ENCODE peak calls at places on chromosomes 5 and 9, in six cellular contexts. J, N, R, T, W and Q are unnamed samples.
A peak's percentile ranks its signal among the peaks of the same experiment; 100 is the strongest.

GRCh38 chr9:117286245-117286644 is 128.6 kb downstream of the ASTN2 start:
- DNase-seq in W (no peak), T (no peak), N (no peak), R (no peak), J (no peak), Q (no peak)

GRCh38 chr5:131457193-131457592 is 177.8 kb downstream of the RAPGEF6 start:
- DNase-seq in T (no peak), R (no peak), W (no peak), N (no peak), J (no peak), Q (no peak)

GRCh38 chr9:38182321-38182720 is 113.3 kb upstream of the SHB start:
- DNase-seq in T (no peak), W (no peak), N (no peak), R (no peak), J (no peak), Q (peak; percentile 43)

GRCh38 chr5:142630927-142631539 is 54.9 kb downstream of the FGF1 start:
- DNase-seq in J (no peak), T (no peak), W (no peak), R (no peak), N (no peak), Q (no peak)

GRCh38 chr5:462051-462481 is 19.1 kb downstream of the EXOC3 start:
- DNase-seq in T (no peak), J (no peak), W (no peak), R (no peak), N (no peak), Q (no peak)

GRCh38 chr5:51226420-51226735 is 156.9 kb upstream of the ISL1 start:
- DNase-seq in T (no peak), N (peak; percentile 73), W (peak; percentile 13), R (no peak), J (no peak), Q (no peak)

GRCh38 chr5:75510836-75511434 is 494 bp downstream of the CERT1 start:
- DNase-seq in N (no peak), J (peak; percentile 38), W (peak; percentile 3), T (peak; percentile 50), R (peak; percentile 69), Q (no peak)

GRCh38 chr9:117555964-117556629 is 141.2 kb upstream of the ASTN2 start:
- DNase-seq in W (peak; percentile 60), N (peak; percentile 27), R (peak; percentile 44), T (peak; percentile 25), J (peak; percentile 17), Q (peak; percentile 7)

GRCh38 chr5:35248843-35249780 is 18.8 kb upstream of the PRLR start:
- DNase-seq in W (no peak), T (no peak), J (no peak), N (no peak), R (no peak), Q (no peak)

DNA sequence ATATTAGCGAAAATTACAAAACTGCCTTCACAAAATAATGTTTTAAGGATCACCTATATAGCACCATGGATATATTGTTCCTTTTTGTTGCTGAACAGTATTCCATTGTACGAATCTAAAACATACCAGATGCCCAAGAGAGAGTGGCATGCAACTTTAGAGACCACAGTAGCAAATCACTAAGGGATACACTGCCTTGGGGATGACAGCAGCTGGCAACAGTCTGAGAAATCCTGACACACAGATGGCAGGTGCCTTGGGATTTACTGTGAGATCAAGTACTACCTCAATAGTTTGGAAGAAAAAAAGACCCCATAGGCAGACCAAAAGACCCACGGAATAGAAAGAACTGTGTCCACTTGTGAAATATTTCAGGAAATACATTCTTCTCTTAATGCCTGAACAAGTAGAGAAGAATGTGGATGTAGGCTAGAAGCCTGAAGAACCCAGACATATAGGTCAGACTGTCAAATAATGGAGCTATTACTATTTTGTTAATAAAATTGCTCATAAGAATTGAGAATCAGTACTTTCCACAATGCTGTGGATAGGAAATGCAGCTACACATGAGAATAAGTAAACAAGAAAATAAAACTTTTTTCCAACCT is 53.4 kb downstream of the PLPP1 start:
- DNase-seq in W (no peak), R (no peak), J (no peak), N (no peak), T (no peak), Q (no peak)
- TF ChIP-seq CHD2 in W (no peak), R (no peak), J (no peak), N (no peak), T (no peak), Q (no peak)

GRCh38 chr9:128333368-128333969 is 6.9 kb upstream of the SLC27A4 start:
- DNase-seq in T (peak; percentile 29), R (no peak), N (no peak), J (no peak), W (peak; percentile 21), Q (no peak)
- TF ChIP-seq CHD2 in T (no peak), R (no peak), N (no peak), J (no peak), W (no peak), Q (no peak)

DNA sequence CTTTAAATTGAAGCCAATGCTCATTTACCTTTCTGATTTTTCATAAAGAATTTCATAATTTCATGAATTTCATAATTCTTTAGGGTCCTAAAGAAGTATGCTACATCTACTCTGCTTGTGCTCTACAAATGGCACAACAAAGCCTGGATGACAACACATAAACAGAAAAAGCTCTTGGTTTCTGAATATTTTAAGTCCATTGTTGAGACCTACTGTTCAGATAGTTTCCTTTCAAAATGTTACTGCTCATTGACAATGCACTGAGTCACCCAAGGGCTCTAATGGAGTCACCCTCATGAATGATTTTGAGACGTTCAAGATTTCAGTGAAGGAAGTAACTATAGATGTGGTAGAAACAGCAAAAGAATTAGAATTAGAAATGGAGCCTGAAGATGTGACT is 74.1 kb downstream of the SLCO4C1 start:
- DNase-seq in J (no peak), R (no peak), W (no peak), N (no peak), T (no peak), Q (no peak)
- TF ChIP-seq CHD2 in J (no peak), R (no peak), W (no peak), N (no peak), T (no peak), Q (no peak)

GRCh38 chr5:31193591-31194457 is at the start of gene CDH6:
- DNase-seq in T (no peak), N (peak; percentile 81), R (peak; percentile 75), J (peak; percentile 30), W (no peak), Q (no peak)
- TF ChIP-seq CHD2 in T (no peak), N (no peak), R (no peak), J (no peak), W (no peak), Q (no peak)

DNA sequence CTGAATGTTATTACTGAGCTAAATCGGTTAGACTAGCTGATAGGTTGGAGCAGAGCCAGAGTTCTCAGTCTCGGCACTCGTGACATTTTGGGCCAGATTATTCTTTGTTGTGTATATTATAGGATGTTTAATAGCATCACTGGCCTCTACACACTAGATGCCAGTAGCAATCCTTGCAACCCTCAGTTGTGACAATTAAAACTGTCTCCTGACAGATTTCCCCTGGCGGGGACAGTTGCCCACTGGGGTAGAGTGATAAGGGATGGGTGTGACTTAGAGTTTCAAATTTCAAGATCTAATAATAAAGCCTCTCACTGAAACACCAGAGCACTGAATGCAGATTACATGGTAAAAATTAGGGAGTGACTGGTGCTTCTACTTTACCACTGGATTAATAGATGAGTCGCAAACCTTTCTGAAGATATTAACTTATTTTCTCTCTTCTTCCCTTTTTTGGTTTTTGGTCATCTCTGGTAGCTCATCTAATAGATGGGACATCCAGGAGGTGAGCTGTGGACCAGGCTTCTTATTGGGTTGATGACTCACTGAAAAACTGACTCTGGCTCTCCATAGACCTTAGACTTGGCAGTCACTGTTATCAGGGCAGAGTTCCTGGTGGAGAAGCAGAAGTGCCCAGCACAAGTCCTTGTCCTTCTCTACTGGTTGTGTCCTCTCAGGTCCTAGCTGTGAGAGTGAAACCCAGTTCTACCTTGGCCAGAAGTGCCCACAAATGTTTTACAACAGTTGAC is 150.3 kb downstream of the UNC13B start:
- DNase-seq in W (no peak), R (no peak), N (no peak), T (no peak), J (no peak), Q (no peak)
- TF ChIP-seq CHD2 in W (no peak), R (no peak), N (no peak), T (no peak), J (no peak), Q (no peak)

GRCh38 chr5:72601861-72602260 is 94.7 kb upstream of the ZNF366 start:
- DNase-seq in T (no peak), W (no peak), R (no peak), N (no peak), J (no peak), Q (no peak)
- TF ChIP-seq CHD2 in T (no peak), W (no peak), R (no peak), N (no peak), J (no peak), Q (no peak)

GRCh38 chr5:98563885-98564653 is 209.4 kb upstream of the RGMB start:
- DNase-seq in R (no peak), J (no peak), W (no peak), T (no peak), N (no peak), Q (no peak)
- TF ChIP-seq CHD2 in R (no peak), J (no peak), W (no peak), T (no peak), N (no peak), Q (no peak)

GRCh38 chr5:180976518-180976917 is 12.1 kb upstream of the BTNL3 start:
- DNase-seq in J (no peak), W (no peak), N (no peak), R (no peak), T (no peak), Q (no peak)
- TF ChIP-seq CHD2 in J (no peak), W (no peak), N (no peak), R (no peak), T (no peak), Q (no peak)

GRCh38 chr5:150106669-150107068 is 20.3 kb upstream of the CSF1R start:
- DNase-seq in W (no peak), J (no peak), N (no peak), R (no peak), T (no peak), Q (no peak)
- TF ChIP-seq CHD2 in W (no peak), J (no peak), N (no peak), R (no peak), T (no peak), Q (no peak)

GRCh38 chr9:112874006-112874405 is 16.7 kb downstream of the SLC46A2 start:
- DNase-seq in R (no peak), T (no peak), J (no peak), N (no peak), W (no peak), Q (no peak)

GRCh38 chr9:112870556-112870955 is 20.1 kb downstream of the SLC46A2 start:
- DNase-seq in T (no peak), J (no peak), W (no peak), R (no peak), N (no peak), Q (no peak)

GRCh38 chr9:112868956-112869594 is 21.6 kb downstream of the SLC46A2 start:
- DNase-seq in R (no peak), T (no peak), W (no peak), J (no peak), N (no peak), Q (no peak)

GRCh38 chr9:112869917-112870316 is 20.8 kb downstream of the SLC46A2 start:
- DNase-seq in J (no peak), N (no peak), W (peak; percentile 87), R (no peak), T (no peak), Q (no peak)

GRCh38 chr9:112872019-112872418 is 18.7 kb downstream of the SLC46A2 start:
- DNase-seq in J (no peak), T (no peak), W (no peak), N (no peak), R (no peak), Q (no peak)
- TF ChIP-seq CHD2 in J (no peak), T (no peak), W (no peak), N (no peak), R (no peak), Q (no peak)